ENCODE peak calls at places on chromosomes 4 and X, in ten cellular contexts. D is effector memory CD4-positive, alpha-beta T cell; Z is CD8-positive, alpha-beta T cell; E is HAP-1; J is tibial nerve; C is uterus; I is HCT116; P is testis; W is mesenchymal stem cell; O is heart right ventricle. A is an unnamed sample.

GRCh38 chr4:88697588-88698329 is at the start of gene NAP1L5:
- DNase-seq in J (peak; percentile 55), D (peak; percentile 69), Z (peak; percentile 75), P (peak; percentile 81), I (peak; percentile 13), O (peak; percentile 67), C (peak; percentile 64), E (peak; percentile 73), W (peak; percentile 76), A (peak; percentile 5)

GRCh38 chr4:39036172-39036571 is 4.0 kb upstream of the TMEM156 start:
- DNase-seq in P (no peak), W (peak; percentile 88), I (no peak), E (no peak), D (no peak), J (no peak), Z (no peak), C (no peak), O (no peak), A (no peak)

GRCh38 chr4:138821321-138821720 is 194.3 kb upstream of the NOCT start:
- DNase-seq in Z (no peak), I (no peak), O (no peak), W (no peak), C (no peak), E (no peak), D (no peak), J (no peak), P (no peak), A (no peak)

GRCh38 chrX:6707497-6707896 is 172.6 kb upstream of the VCX3A start:
- DNase-seq in E (no peak), I (no peak), Z (no peak), O (no peak), D (no peak), C (no peak), W (no peak), P (no peak), J (no peak), A (no peak)

GRCh38 chr4:18075823-18076433 is 54.4 kb upstream of the LCORL start:
- DNase-seq in D (no peak), E (peak; percentile 8), Z (peak; percentile 8), O (peak; percentile 45), C (peak; percentile 41), P (peak; percentile 72), W (no peak), J (peak; percentile 9), I (peak; percentile 52), A (peak; percentile 39)

GRCh38 chr4:128565565-128566186 is 243.8 kb upstream of the JADE1 start:
- DNase-seq in C (peak; percentile 36), O (no peak), I (peak; percentile 46), Z (peak; percentile 4), E (peak; percentile 39), D (no peak), W (peak; percentile 47), J (no peak), P (peak; percentile 77), A (no peak)

GRCh38 chr4:101599620-101600019 is 190.9 kb upstream of the BANK1 start:
- DNase-seq in J (no peak), O (no peak), D (no peak), W (peak; percentile 6), I (no peak), E (no peak), P (no peak), Z (no peak), C (no peak), A (no peak)

GRCh38 chrX:50614460-50614859 is 143.8 kb upstream of the DGKK start:
- DNase-seq in J (no peak), Z (no peak), O (no peak), D (no peak), C (no peak), E (no peak), P (no peak), I (no peak), W (no peak), A (no peak)

GRCh38 chr4:153348006-153348405 is 3.5 kb downstream of the MND1 start:
- DNase-seq in W (peak; percentile 45), P (no peak), I (no peak), O (no peak), D (no peak), J (no peak), C (no peak), E (no peak), Z (no peak), A (no peak)

GRCh38 chr4:41880840-41881831 is 54.1 kb upstream of the TMEM33 start:
- DNase-seq in O (no peak), C (no peak), I (no peak), E (no peak), W (peak; percentile 28), J (no peak), Z (no peak), P (no peak), D (no peak), A (no peak)

GRCh38 chrX:34656842-34657780 is at the start of gene TMEM47:
- DNase-seq in O (peak; percentile 73), Z (no peak), I (no peak), E (peak; percentile 81), J (peak; percentile 17), P (peak; percentile 68), C (peak; percentile 72), W (peak; percentile 83), D (no peak), A (peak; percentile 10)

GRCh38 chrX:78029663-78030062 is 60.2 kb upstream of the PGAM4 start:
- DNase-seq in P (peak; percentile 14), J (peak; percentile 5), W (no peak), Z (no peak), E (peak; percentile 17), O (peak; percentile 4), D (no peak), I (no peak), C (no peak), A (no peak)

GRCh38 chrX:154334496-154334895 is 38.9 kb downstream of the TKTL1 start:
- DNase-seq in J (no peak), Z (no peak), D (no peak), P (no peak), I (no peak), W (no peak), C (no peak), O (no peak), E (no peak), A (no peak)

GRCh38 chr4:53196872-53197759 is 168.7 kb downstream of the SCFD2 start:
- DNase-seq in D (no peak), I (peak; percentile 70), E (peak; percentile 75), P (no peak), W (peak; percentile 86), J (peak; percentile 9), C (no peak), Z (no peak), O (no peak), A (peak; percentile 56)

GRCh38 chr4:153618831-153619230 is 65.2 kb upstream of the TLR2 start:
- DNase-seq in C (no peak), E (no peak), P (no peak), O (no peak), Z (no peak), J (no peak), D (no peak), W (no peak), I (no peak), A (no peak)

GRCh38 chrX:1453390-1453783 is 678 bp upstream of the ASMTL start:
- DNase-seq in J (no peak), E (no peak), Z (peak; percentile 76), W (no peak), D (peak; percentile 79), C (no peak), O (no peak), I (no peak), P (no peak), A (no peak)

DNA sequence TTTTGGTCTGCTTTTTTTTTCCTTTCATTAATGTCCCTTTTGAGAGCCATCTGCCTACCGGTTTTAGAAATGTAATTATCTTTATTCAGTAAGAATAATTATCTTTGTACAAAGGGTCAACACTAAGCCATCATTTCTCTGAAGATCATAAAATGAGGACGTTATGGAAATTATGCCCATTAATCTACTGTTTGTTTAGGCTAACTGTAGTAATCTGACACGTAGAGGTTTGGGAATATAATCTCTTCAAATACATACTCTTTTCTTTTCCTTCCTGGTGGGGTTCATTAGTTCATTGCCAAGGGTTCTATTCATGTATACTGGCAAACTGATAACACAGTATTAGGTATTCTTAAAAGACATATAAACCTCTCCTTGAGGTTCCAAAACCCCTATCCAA is 3.8 kb upstream of the HSD17B13 start:
- DNase-seq in P (no peak), Z (no peak), E (no peak), I (no peak), O (no peak), J (no peak), D (no peak), C (no peak), W (no peak), A (no peak)
- H3K27me3 ChIP-seq in P (no peaks in the 10 kb centered on the region), Z (no peaks in the 10 kb centered on the region), E (no peaks in the 10 kb centered on the region), I (no peaks in the 10 kb centered on the region), O (no peaks in the 10 kb centered on the region), J (no peaks in the 10 kb centered on the region), D (no peaks in the 10 kb centered on the region), C (no peaks in the 10 kb centered on the region), W (no peaks in the 10 kb centered on the region), A (no peaks in the 10 kb centered on the region)

DNA sequence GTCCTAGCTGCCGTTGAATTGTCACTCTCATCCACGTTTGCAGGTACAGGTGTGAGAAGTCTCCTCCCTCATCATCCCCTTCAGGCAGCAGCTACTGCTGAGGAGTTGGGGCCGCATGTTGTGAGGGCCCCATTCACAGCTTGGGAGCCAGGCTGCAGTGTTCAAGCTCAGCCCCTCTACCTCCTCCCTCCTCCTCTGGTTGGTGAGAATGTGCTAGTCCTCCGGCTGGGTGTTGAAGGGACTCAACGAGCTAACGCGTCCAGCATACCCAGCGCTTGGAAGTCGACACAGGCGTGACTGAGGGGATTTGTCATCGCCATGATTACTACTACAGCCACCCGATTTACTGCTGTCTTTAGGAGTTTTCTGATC is 82.0 kb upstream of the PSAPL1 start:
- DNase-seq in Z (no peak), D (no peak), C (no peak), W (no peak), J (no peak), P (no peak), I (no peak), E (no peak), O (peak; percentile 32), A (no peak)
- H3K27me3 ChIP-seq in Z (no peaks in the 10 kb centered on the region), D (no peaks in the 10 kb centered on the region), C (no peaks in the 10 kb centered on the region), W (peaks cover 49% of the 10 kb centered on the region), J (no peaks in the 10 kb centered on the region), P (no peaks in the 10 kb centered on the region), I (peaks cover 34% of the 10 kb centered on the region), E (peaks cover 48% of the 10 kb centered on the region), O (peaks cover 15% of the 10 kb centered on the region), A (no peaks in the 10 kb centered on the region)

GRCh38 chr4:3481783-3482397 is 18.8 kb downstream of the DOK7 start:
- DNase-seq in J (no peak), C (no peak), O (no peak), I (no peak), D (no peak), Z (no peak), W (no peak), E (no peak), P (no peak), A (no peak)
- H3K27me3 ChIP-seq in J (peaks cover 82% of the 10 kb centered on the region), C (no peaks in the 10 kb centered on the region), O (peaks cover 48% of the 10 kb centered on the region), I (no peaks in the 10 kb centered on the region), D (peaks cover 14% of the 10 kb centered on the region), Z (peaks cover 13% of the 10 kb centered on the region), W (peaks cover 77% of the 10 kb centered on the region), E (peaks cover 47% of the 10 kb centered on the region), P (no peaks in the 10 kb centered on the region), A (peaks cover 37% of the 10 kb centered on the region)

GRCh38 chrX:108468486-108468885 is 28.8 kb downstream of the COL4A5 start:
- DNase-seq in Z (no peak), O (no peak), P (no peak), W (peak; percentile 29), C (no peak), D (no peak), I (no peak), E (no peak), J (no peak), A (no peak)
- H3K27me3 ChIP-seq in Z (no peaks in the 10 kb centered on the region), O (no peaks in the 10 kb centered on the region), P (no peaks in the 10 kb centered on the region), W (no peaks in the 10 kb centered on the region), C (no peaks in the 10 kb centered on the region), D (no peaks in the 10 kb centered on the region), I (no peaks in the 10 kb centered on the region), E (no peaks in the 10 kb centered on the region), J (no peaks in the 10 kb centered on the region), A (no peaks in the 10 kb centered on the region)

GRCh38 chr4:8639021-8639420 is 46.5 kb downstream of the CPZ start:
- DNase-seq in E (no peak), Z (peak; percentile 0), D (no peak), W (no peak), J (no peak), O (no peak), P (no peak), C (no peak), I (no peak), A (no peak)
- H3K27me3 ChIP-seq in E (peaks cover 13% of the 10 kb centered on the region), Z (no peaks in the 10 kb centered on the region), D (no peaks in the 10 kb centered on the region), W (peaks cover 36% of the 10 kb centered on the region), J (no peaks in the 10 kb centered on the region), O (peaks cover 33% of the 10 kb centered on the region), P (no peaks in the 10 kb centered on the region), C (no peaks in the 10 kb centered on the region), I (no peaks in the 10 kb centered on the region), A (no peaks in the 10 kb centered on the region)